ENCODE peak calls at places on chromosomes 7 and 10, in nine cellular contexts. One of them, this sample, is unnamed.

GRCh38 chr7:21603972-21604749 is 61.3 kb downstream of the DNAH11 start:
- DNase-seq in ovary: no peak
- DNase-seq in thoracic aorta: no peak
- DNase-seq in fibroblast of mammary gland: no peak
- DNase-seq in cardiac fibroblast: no peak
- DNase-seq in neural progenitor cell: no peak
- DNase-seq in spleen: no peak
- DNase-seq in esophagus muscularis mucosa: no peak
- DNase-seq in hepatocyte: no peak
- DNase-seq in this sample: no peak

GRCh38 chr10:112517381-112517976 is 70.5 kb downstream of the VTI1A start:
- DNase-seq in thoracic aorta: no peak
- DNase-seq in esophagus muscularis mucosa: no peak
- DNase-seq in fibroblast of mammary gland: no peak
- DNase-seq in spleen: no peak
- DNase-seq in hepatocyte: no peak
- DNase-seq in cardiac fibroblast: no peak
- DNase-seq in ovary: no peak
- DNase-seq in neural progenitor cell: no peak
- DNase-seq in this sample: no peak

GRCh38 chr10:125550362-125550761 is 132.6 kb downstream of the TEX36 start:
- DNase-seq in spleen: no peak
- DNase-seq in cardiac fibroblast: no peak
- DNase-seq in neural progenitor cell: no peak
- DNase-seq in thoracic aorta: no peak
- DNase-seq in esophagus muscularis mucosa: peak; percentile 10
- DNase-seq in ovary: no peak
- DNase-seq in fibroblast of mammary gland: no peak
- DNase-seq in hepatocyte: no peak
- DNase-seq in this sample: no peak

GRCh38 chr10:50554381-50554994 is 69.3 kb downstream of the SGMS1 start:
- DNase-seq in fibroblast of mammary gland: no peak
- DNase-seq in thoracic aorta: no peak
- DNase-seq in hepatocyte: no peak
- DNase-seq in neural progenitor cell: peak; percentile 28
- DNase-seq in cardiac fibroblast: no peak
- DNase-seq in ovary: no peak
- DNase-seq in spleen: no peak
- DNase-seq in esophagus muscularis mucosa: no peak
- DNase-seq in this sample: no peak

GRCh38 chr7:14196555-14196954 is 207.1 kb upstream of the ETV1 start:
- DNase-seq in hepatocyte: no peak
- DNase-seq in esophagus muscularis mucosa: no peak
- DNase-seq in cardiac fibroblast: peak; percentile 16
- DNase-seq in spleen: no peak
- DNase-seq in ovary: no peak
- DNase-seq in thoracic aorta: no peak
- DNase-seq in neural progenitor cell: no peak
- DNase-seq in fibroblast of mammary gland: peak; percentile 63
- DNase-seq in this sample: no peak

GRCh38 chr10:99630439-99630838 is 10.2 kb upstream of the SLC25A28 start:
- DNase-seq in fibroblast of mammary gland: peak; percentile 65
- DNase-seq in thoracic aorta: no peak
- DNase-seq in esophagus muscularis mucosa: no peak
- DNase-seq in hepatocyte: peak; percentile 63
- DNase-seq in cardiac fibroblast: peak; percentile 76
- DNase-seq in spleen: no peak
- DNase-seq in neural progenitor cell: peak; percentile 14
- DNase-seq in ovary: no peak
- DNase-seq in this sample: no peak

GRCh38 chr7:138864667-138865066 is 66.7 kb upstream of the ATP6V0A4 start:
- DNase-seq in neural progenitor cell: no peak
- DNase-seq in ovary: no peak
- DNase-seq in fibroblast of mammary gland: peak; percentile 92
- DNase-seq in hepatocyte: no peak
- DNase-seq in cardiac fibroblast: peak; percentile 83
- DNase-seq in spleen: no peak
- DNase-seq in thoracic aorta: no peak
- DNase-seq in esophagus muscularis mucosa: no peak
- DNase-seq in this sample: no peak

GRCh38 chr7:130971297-130971696 is 237.3 kb upstream of the KLF14 start:
- DNase-seq in fibroblast of mammary gland: no peak
- DNase-seq in esophagus muscularis mucosa: no peak
- DNase-seq in hepatocyte: no peak
- DNase-seq in thoracic aorta: no peak
- DNase-seq in spleen: no peak
- DNase-seq in neural progenitor cell: no peak
- DNase-seq in cardiac fibroblast: no peak
- DNase-seq in ovary: no peak
- DNase-seq in this sample: no peak

GRCh38 chr10:5551531-5552375 is 27.0 kb downstream of the CALML3 start:
- DNase-seq in neural progenitor cell: no peak
- DNase-seq in fibroblast of mammary gland: no peak
- DNase-seq in ovary: no peak
- DNase-seq in thoracic aorta: no peak
- DNase-seq in hepatocyte: peak; percentile 52
- DNase-seq in cardiac fibroblast: no peak
- DNase-seq in spleen: peak; percentile 43
- DNase-seq in esophagus muscularis mucosa: no peak
- DNase-seq in this sample: peak; percentile 18

GRCh38 chr10:29130190-29130673 is 158.6 kb upstream of the LYZL1 start:
- DNase-seq in spleen: no peak
- DNase-seq in esophagus muscularis mucosa: no peak
- DNase-seq in ovary: no peak
- DNase-seq in hepatocyte: peak; percentile 63
- DNase-seq in cardiac fibroblast: peak; percentile 68
- DNase-seq in neural progenitor cell: peak; percentile 15
- DNase-seq in thoracic aorta: no peak
- DNase-seq in fibroblast of mammary gland: peak; percentile 30
- DNase-seq in this sample: no peak

GRCh38 chr7:151187409-151188251 is 580 bp upstream of the ASB10 start:
- DNase-seq in thoracic aorta: no peak
- DNase-seq in cardiac fibroblast: no peak
- DNase-seq in esophagus muscularis mucosa: no peak
- DNase-seq in spleen: peak; percentile 62
- DNase-seq in neural progenitor cell: no peak
- DNase-seq in hepatocyte: no peak
- DNase-seq in fibroblast of mammary gland: no peak
- DNase-seq in ovary: no peak
- DNase-seq in this sample: no peak

GRCh38 chr7:36658603-36659516 is 65.4 kb downstream of the AOAH start:
- DNase-seq in cardiac fibroblast: peak; percentile 77
- DNase-seq in esophagus muscularis mucosa: peak; percentile 90
- DNase-seq in spleen: no peak
- DNase-seq in thoracic aorta: no peak
- DNase-seq in fibroblast of mammary gland: peak; percentile 92
- DNase-seq in hepatocyte: peak; percentile 52
- DNase-seq in neural progenitor cell: peak; percentile 93
- DNase-seq in ovary: no peak
- DNase-seq in this sample: no peak

GRCh38 chr7:70474639-70475234 is 657.2 kb upstream of the GALNT17 start:
- DNase-seq in ovary: no peak
- DNase-seq in thoracic aorta: no peak
- DNase-seq in hepatocyte: no peak
- DNase-seq in spleen: no peak
- DNase-seq in cardiac fibroblast: no peak
- DNase-seq in neural progenitor cell: no peak
- DNase-seq in esophagus muscularis mucosa: no peak
- DNase-seq in fibroblast of mammary gland: no peak
- DNase-seq in this sample: no peak

GRCh38 chr7:90569368-90569767 is 26.8 kb upstream of the CDK14 start:
- DNase-seq in thoracic aorta: no peak
- DNase-seq in fibroblast of mammary gland: no peak
- DNase-seq in esophagus muscularis mucosa: no peak
- DNase-seq in hepatocyte: no peak
- DNase-seq in spleen: no peak
- DNase-seq in ovary: no peak
- DNase-seq in cardiac fibroblast: no peak
- DNase-seq in neural progenitor cell: no peak
- DNase-seq in this sample: no peak

GRCh38 chr10:93420091-93420490 is 62.0 kb downstream of the MYOF start:
- DNase-seq in cardiac fibroblast: no peak
- DNase-seq in spleen: no peak
- DNase-seq in neural progenitor cell: peak; percentile 87
- DNase-seq in hepatocyte: no peak
- DNase-seq in esophagus muscularis mucosa: no peak
- DNase-seq in fibroblast of mammary gland: no peak
- DNase-seq in thoracic aorta: no peak
- DNase-seq in ovary: no peak
- DNase-seq in this sample: no peak

GRCh38 chr7:32587431-32587948 is 92.2 kb downstream of the AVL9 start:
- DNase-seq in spleen: no peak
- DNase-seq in hepatocyte: no peak
- DNase-seq in ovary: peak; percentile 36
- DNase-seq in neural progenitor cell: no peak
- DNase-seq in cardiac fibroblast: peak; percentile 94
- DNase-seq in thoracic aorta: no peak
- DNase-seq in fibroblast of mammary gland: peak; percentile 93
- DNase-seq in esophagus muscularis mucosa: no peak
- DNase-seq in this sample: no peak
- H3K4me3 ChIP-seq in spleen: no peak overlapping the region
- H3K4me3 ChIP-seq in hepatocyte: no peak overlapping the region
- H3K4me3 ChIP-seq in ovary: no peak overlapping the region
- H3K4me3 ChIP-seq in neural progenitor cell: no peak overlapping the region
- H3K4me3 ChIP-seq in cardiac fibroblast: no peak overlapping the region
- H3K4me3 ChIP-seq in thoracic aorta: no peak overlapping the region
- H3K4me3 ChIP-seq in fibroblast of mammary gland: no peak overlapping the region
- H3K4me3 ChIP-seq in esophagus muscularis mucosa: no peak overlapping the region
- H3K4me3 ChIP-seq in this sample: no peak overlapping the region

DNA sequence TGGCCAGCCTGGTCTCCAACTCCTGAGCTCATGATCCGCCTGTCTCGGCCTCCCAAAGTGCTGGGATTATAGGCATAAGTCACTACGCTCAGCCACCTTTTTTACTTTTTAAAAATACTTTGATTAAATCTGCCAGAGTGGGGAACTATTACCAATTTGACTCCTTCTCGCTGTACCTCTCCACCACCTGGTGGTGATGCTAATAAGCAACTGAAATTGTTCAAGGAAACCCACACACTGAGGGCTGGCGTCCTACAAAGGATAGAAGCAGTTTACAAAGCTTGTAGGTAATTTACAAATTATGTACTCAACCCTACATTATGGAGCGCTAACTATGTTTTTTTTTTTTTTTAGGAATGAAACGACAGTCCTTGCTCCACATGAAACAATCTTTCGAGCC is 111.1 kb downstream of the CPED1 start:
- DNase-seq in neural progenitor cell: peak; percentile 28
- DNase-seq in spleen: no peak
- DNase-seq in thoracic aorta: no peak
- DNase-seq in cardiac fibroblast: no peak
- DNase-seq in esophagus muscularis mucosa: no peak
- DNase-seq in fibroblast of mammary gland: no peak
- DNase-seq in hepatocyte: no peak
- DNase-seq in ovary: no peak
- DNase-seq in this sample: no peak
- TF ChIP-seq CTCF in neural progenitor cell: peak; percentile 41
- TF ChIP-seq CTCF in spleen: no peak
- TF ChIP-seq CTCF in thoracic aorta: peak; percentile 10
- TF ChIP-seq CTCF in cardiac fibroblast: peak; percentile 14
- TF ChIP-seq CTCF in esophagus muscularis mucosa: no peak
- TF ChIP-seq CTCF in fibroblast of mammary gland: peak; percentile 14
- TF ChIP-seq CTCF in hepatocyte: peak; percentile 6
- TF ChIP-seq CTCF in ovary: no peak
- TF ChIP-seq CTCF in this sample: peak; percentile 10

GRCh38 chr10:89271532-89271931 is 20.0 kb upstream of the LIPA start:
- DNase-seq in neural progenitor cell: no peak
- DNase-seq in cardiac fibroblast: no peak
- DNase-seq in thoracic aorta: no peak
- DNase-seq in spleen: no peak
- DNase-seq in hepatocyte: no peak
- DNase-seq in esophagus muscularis mucosa: no peak
- DNase-seq in fibroblast of mammary gland: no peak
- DNase-seq in ovary: no peak
- DNase-seq in this sample: no peak

GRCh38 chr10:89278034-89278535 is 23.8 kb upstream of the IFIT2 start:
- DNase-seq in fibroblast of mammary gland: peak; percentile 97
- DNase-seq in esophagus muscularis mucosa: no peak
- DNase-seq in thoracic aorta: peak; percentile 36
- DNase-seq in spleen: no peak
- DNase-seq in neural progenitor cell: no peak
- DNase-seq in ovary: peak; percentile 77
- DNase-seq in hepatocyte: peak; percentile 87
- DNase-seq in cardiac fibroblast: peak; percentile 97
- DNase-seq in this sample: no peak

GRCh38 chr10:89273680-89274079 is 22.1 kb upstream of the LIPA start:
- DNase-seq in hepatocyte: no peak
- DNase-seq in neural progenitor cell: no peak
- DNase-seq in ovary: no peak
- DNase-seq in cardiac fibroblast: no peak
- DNase-seq in thoracic aorta: no peak
- DNase-seq in fibroblast of mammary gland: no peak
- DNase-seq in esophagus muscularis mucosa: no peak
- DNase-seq in spleen: no peak
- DNase-seq in this sample: no peak

GRCh38 chr10:89275383-89275782 is 23.8 kb upstream of the LIPA start:
- DNase-seq in cardiac fibroblast: no peak
- DNase-seq in thoracic aorta: no peak
- DNase-seq in spleen: no peak
- DNase-seq in fibroblast of mammary gland: peak; percentile 40
- DNase-seq in hepatocyte: no peak
- DNase-seq in neural progenitor cell: no peak
- DNase-seq in esophagus muscularis mucosa: no peak
- DNase-seq in ovary: no peak
- DNase-seq in this sample: no peak

DNA sequence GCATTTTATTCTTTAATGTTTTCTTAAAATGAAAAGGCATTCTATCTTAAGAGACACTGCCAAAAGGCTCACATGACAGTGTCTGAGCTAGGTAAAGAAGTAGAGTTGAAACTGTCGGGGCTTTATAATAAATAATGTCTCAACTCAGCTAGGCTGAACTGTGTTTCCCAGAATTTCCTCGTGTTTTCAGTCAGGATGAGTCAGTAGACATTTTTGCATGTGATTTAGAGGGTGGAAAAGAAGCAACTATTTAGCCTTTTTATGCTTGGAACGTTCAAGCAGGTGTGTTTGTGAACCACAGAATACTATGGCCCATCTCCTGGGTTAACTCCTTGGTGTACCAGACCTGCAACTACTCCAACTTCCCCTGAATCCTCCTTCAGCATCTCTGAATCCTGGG is 23.4 kb upstream of the LIPA start:
- DNase-seq in cardiac fibroblast: peak; percentile 50
- DNase-seq in hepatocyte: no peak
- DNase-seq in esophagus muscularis mucosa: no peak
- DNase-seq in spleen: no peak
- DNase-seq in fibroblast of mammary gland: peak; percentile 64
- DNase-seq in neural progenitor cell: no peak
- DNase-seq in thoracic aorta: no peak
- DNase-seq in ovary: no peak
- DNase-seq in this sample: no peak
- H3K4me3 ChIP-seq in cardiac fibroblast: no peak overlapping the region
- H3K4me3 ChIP-seq in hepatocyte: no peak overlapping the region
- H3K4me3 ChIP-seq in esophagus muscularis mucosa: no peak overlapping the region
- H3K4me3 ChIP-seq in spleen: no peak overlapping the region
- H3K4me3 ChIP-seq in fibroblast of mammary gland: no peak overlapping the region
- H3K4me3 ChIP-seq in neural progenitor cell: no peak overlapping the region
- H3K4me3 ChIP-seq in thoracic aorta: no peak overlapping the region
- H3K4me3 ChIP-seq in ovary: no peak overlapping the region
- H3K4me3 ChIP-seq in this sample: no peak overlapping the region

DNA sequence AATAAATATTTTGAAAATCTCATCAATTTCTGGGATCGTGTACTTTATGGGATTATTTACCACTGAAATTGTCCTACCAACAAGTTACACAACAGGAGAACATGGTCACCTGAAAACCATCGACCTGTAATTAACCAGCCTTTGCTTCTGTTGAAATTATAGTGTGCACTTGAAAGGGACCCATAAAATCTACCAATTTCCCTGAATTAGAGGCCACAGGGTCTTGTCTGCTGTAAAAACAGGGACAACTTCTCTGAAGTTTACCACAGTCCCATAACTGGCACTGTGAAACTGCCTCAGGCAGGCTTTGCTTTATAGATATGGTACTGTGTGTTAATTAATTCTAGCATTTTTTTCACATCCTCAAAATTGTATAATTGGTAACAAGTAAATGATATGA is 37.7 kb downstream of the RAB19 start:
- DNase-seq in cardiac fibroblast: no peak
- DNase-seq in hepatocyte: no peak
- DNase-seq in fibroblast of mammary gland: no peak
- DNase-seq in spleen: no peak
- DNase-seq in neural progenitor cell: no peak
- DNase-seq in thoracic aorta: no peak
- DNase-seq in ovary: no peak
- DNase-seq in esophagus muscularis mucosa: no peak
- DNase-seq in this sample: no peak
- TF ChIP-seq CTCF in cardiac fibroblast: no peak
- TF ChIP-seq CTCF in hepatocyte: no peak
- TF ChIP-seq CTCF in fibroblast of mammary gland: no peak
- TF ChIP-seq CTCF in spleen: no peak
- TF ChIP-seq CTCF in neural progenitor cell: no peak
- TF ChIP-seq CTCF in thoracic aorta: no peak
- TF ChIP-seq CTCF in ovary: no peak
- TF ChIP-seq CTCF in esophagus muscularis mucosa: no peak
- TF ChIP-seq CTCF in this sample: no peak